ENCODE peak calls at places on chromosomes 5 and 9, in seven cellular contexts. P is NCI-H1930, L is H54, X is astrocyte of the hippocampus, Y is retinal pigment epithelial cell, W is NCI-H1436, A is osteocyte. F is an unnamed sample.

GRCh38 chr9:131240047-131240921 is 36.0 kb downstream of the FAM78A start:
- DNase-seq in A (no peak), W (no peak), L (no peak), X (no peak), Y (no peak), P (no peak), F (no peak)

GRCh38 chr9:90770339-90770738 is 31.3 kb upstream of the SYK start:
- DNase-seq in Y (no peak), W (no peak), A (no peak), X (no peak), L (no peak), P (no peak), F (no peak)

GRCh38 chr9:93451762-93452709 is 551 bp downstream of the FAM120A start:
- DNase-seq in Y (no peak), P (no peak), X (peak; percentile 76), W (peak; percentile 29), A (no peak), L (peak; percentile 27), F (no peak)

GRCh38 chr9:21813575-21814473 is 11.4 kb downstream of the MTAP start:
- DNase-seq in A (no peak), L (no peak), P (peak; percentile 15), Y (peak; percentile 61), X (peak; percentile 90), W (peak; percentile 77), F (no peak)

GRCh38 chr5:35671516-35671915 is 53.9 kb downstream of the SPEF2 start:
- DNase-seq in Y (no peak), X (peak; percentile 2), L (no peak), A (no peak), W (no peak), P (no peak), F (no peak)

GRCh38 chr9:135129137-135129695 is 41.7 kb downstream of the OLFM1 start:
- DNase-seq in P (no peak), Y (no peak), X (no peak), A (no peak), L (no peak), W (no peak), F (no peak)

GRCh38 chr5:72938206-72938605 is 17.6 kb upstream of the FCHO2 start:
- DNase-seq in Y (no peak), A (no peak), X (no peak), L (no peak), P (no peak), W (no peak), F (no peak)

GRCh38 chr9:94905606-94906005 is 179.1 kb downstream of the AOPEP start:
- DNase-seq in Y (no peak), P (no peak), X (no peak), A (no peak), L (no peak), W (no peak), F (no peak)

GRCh38 chr5:69038539-69038938 is 55.3 kb upstream of the SLC30A5 start:
- DNase-seq in W (no peak), L (no peak), X (no peak), P (no peak), Y (no peak), A (no peak), F (no peak)

GRCh38 chr5:14700478-14701436 is 36.2 kb downstream of the OTULIN start:
- DNase-seq in L (no peak), X (no peak), A (no peak), P (no peak), W (no peak), Y (no peak), F (no peak)

F was measured in vagina.